ENCODE peak calls at places on chromosomes 6 and 20, in six cellular contexts. N is amygdala; W is NCI-H1092; Q is HepG2; I is effector CD4-positive, alpha-beta T cell; O is RWPE1. U is an unnamed sample.

GRCh38 chr6:130020892-130021483 is 2.6 kb downstream of the L3MBTL3 start:
- DNase-seq in I (peak; percentile 73), W (peak; percentile 32), Q (peak; percentile 81), N (peak; percentile 31), O (peak; percentile 57), U (peak; percentile 20)

GRCh38 chr6:158002249-158002950 is 20.7 kb downstream of the SYNJ2 start:
- DNase-seq in O (peak; percentile 82), N (no peak), Q (no peak), W (no peak), I (no peak), U (no peak)

GRCh38 chr6:390914-391558 is 516 bp upstream of the IRF4 start:
- DNase-seq in I (no peak), O (no peak), W (no peak), N (no peak), Q (no peak), U (no peak)

GRCh38 chr6:118660218-118660569 is 8.8 kb upstream of the CEP85L start:
- DNase-seq in W (peak; percentile 80), Q (no peak), O (no peak), N (no peak), I (peak; percentile 51), U (peak; percentile 31)

GRCh38 chr20:711526-711925 is 35.9 kb upstream of the SCRT2 start:
- DNase-seq in W (no peak), Q (no peak), I (no peak), N (no peak), O (no peak), U (no peak)

GRCh38 chr6:169961772-169962561 is 210.5 kb downstream of the ERMARD start:
- DNase-seq in N (no peak), O (no peak), Q (no peak), W (no peak), I (no peak), U (no peak)

GRCh38 chr6:28816909-28817807 is 106.6 kb downstream of the TRIM27 start:
- DNase-seq in Q (peak; percentile 67), I (no peak), N (no peak), W (no peak), O (no peak), U (no peak)

GRCh38 chr20:41769650-41770049 is 151.5 kb upstream of the CHD6 start:
- DNase-seq in Q (no peak), O (no peak), W (no peak), I (no peak), N (no peak), U (no peak)

GRCh38 chr20:9617940-9618339 is 103.5 kb downstream of the LAMP5 start:
- DNase-seq in N (no peak), O (peak; percentile 36), I (no peak), W (peak; percentile 11), Q (peak; percentile 58), U (peak; percentile 30)

GRCh38 chr20:41889125-41889870 is 271.1 kb upstream of the CHD6 start:
- DNase-seq in W (no peak), O (peak; percentile 31), I (no peak), Q (peak; percentile 18), N (no peak), U (no peak)

GRCh38 chr20:25050501-25051350 is 7.2 kb downstream of the ACSS1 start:
- DNase-seq in N (no peak), Q (no peak), O (no peak), W (no peak), I (no peak), U (no peak)